ENCODE peak calls at places on chromosomes 3 and 15, in ten cellular contexts. M is keratinocyte, Q is H9, W is amniotic stem cell, Z is ecto neural progenitor cell, N is epithelial cell of esophagus, A is body of pancreas, H is endothelial cell, J is EH, I is BJ. O is an unnamed sample.

GRCh38 chr15:77021803-77022381 is 27.0 kb downstream of the PSTPIP1 start:
- DNase-seq in M (no peak), Q (no peak), W (peak), Z (no peak), N (no peak), A (no peak), H (no peak), J (peak), I (peak), O (no peak)

GRCh38 chr3:96803860-96804259 is 10.5 kb upstream of the EPHA6 start:
- DNase-seq in M (no peak), Q (no peak), W (no peak), Z (no peak), N (no peak), A (no peak), H (no peak), J (no peak), I (no peak), O (no peak)

GRCh38 chr15:31464216-31465082 is 137.8 kb downstream of the KLF13 start:
- DNase-seq in M (no peak), Q (no peak), W (no peak), Z (no peak), N (no peak), A (no peak), H (no peak), J (no peak), I (no peak), O (no peak)

GRCh38 chr15:67805871-67806538 is 19.3 kb upstream of the SKOR1 start:
- DNase-seq in M (no peak), Q (no peak), W (no peak), Z (peak), N (no peak), A (no peak), H (no peak), J (no peak), I (no peak), O (no peak)

GRCh38 chr15:44729394-44729913 is 6.9 kb upstream of the TRIM69 start:
- DNase-seq in M (no peak), Q (no peak), W (no peak), Z (no peak), N (peak), A (no peak), H (no peak), J (no peak), I (no peak), O (no peak)

GRCh38 chr3:132758740-132759139 is 36.5 kb upstream of the NPHP3 start:
- DNase-seq in M (no peak), Q (no peak), W (no peak), Z (no peak), N (no peak), A (no peak), H (no peak), J (no peak), I (no peak), O (no peak)

GRCh38 chr3:194189243-194189791 is 53.4 kb downstream of the HES1 start:
- DNase-seq in M (no peak), Q (no peak), W (no peak), Z (no peak), N (no peak), A (peak), H (no peak), J (no peak), I (no peak), O (no peak)

GRCh38 chr3:115912372-115912771 is 289.1 kb downstream of the GAP43 start:
- DNase-seq in M (no peak), Q (no peak), W (no peak), Z (no peak), N (no peak), A (peak), H (no peak), J (no peak), I (no peak), O (no peak)

GRCh38 chr3:96201463-96201862 is 612.9 kb upstream of the EPHA6 start:
- DNase-seq in M (no peak), Q (no peak), W (no peak), Z (no peak), N (no peak), A (no peak), H (no peak), J (no peak), I (no peak), O (no peak)

O was measured in T47D.